ENCODE peak calls at places on chromosomes 5 and 9, in five cellular contexts. J is naive thymus-derived CD4-positive, alpha-beta T cell; E is tibial artery; I is CD8-positive, alpha-beta memory T cell; C is upper lobe of right lung. L is an unnamed sample. For H3K4me1, the result is how much of the 10 kb centered on the place peaks cover.

GRCh38 chr9:99488109-99489042 is 266.3 kb downstream of the SEC61B start:
- DNase-seq in J (no peak), E (no peak), I (no peak), C (no peak), L (no peak)

GRCh38 chr9:131404581-131404980 is 10.7 kb downstream of the PRRC2B start:
- DNase-seq in J (no peak), E (no peak), I (no peak), C (no peak), L (no peak)

GRCh38 chr5:61450170-61450815 is 118.2 kb downstream of the ZSWIM6 start:
- DNase-seq in J (no peak), E (no peak), I (no peak), C (no peak), L (no peak)

GRCh38 chr9:105064248-105065118 is 136.5 kb upstream of the ABCA1 start:
- DNase-seq in J (no peak), E (peak), I (no peak), C (peak), L (no peak)

GRCh38 chr5:143065185-143065584 is 295.0 kb downstream of the ARHGAP26 start:
- DNase-seq in J (no peak), E (no peak), I (no peak), C (no peak), L (no peak)

GRCh38 chr5:72241346-72242003 is 78.6 kb downstream of the MRPS27 start:
- DNase-seq in J (no peak), E (no peak), I (no peak), C (no peak), L (no peak)

GRCh38 chr5:95842955-95843544 is 20.5 kb upstream of the GLRX start:
- DNase-seq in J (peak), E (peak), I (peak), C (peak), L (peak)

GRCh38 chr5:39209924-39210323 is 9.4 kb downstream of the FYB1 start:
- DNase-seq in J (peak), E (no peak), I (peak), C (no peak), L (peak)

GRCh38 chr5:1357946-1358725 is 13.2 kb upstream of the CLPTM1L start:
- DNase-seq in J (no peak), E (no peak), I (no peak), C (no peak), L (no peak)

GRCh38 chr5:41863871-41864486 is 6.2 kb downstream of the OXCT1 start:
- DNase-seq in J (no peak), E (no peak), I (no peak), C (no peak), L (no peak)

GRCh38 chr5:170640731-170641588 is 137.1 kb downstream of the KCNIP1 start:
- DNase-seq in J (no peak), E (no peak), I (no peak), C (no peak), L (no peak)

GRCh38 chr5:27947088-27947487 is 908.7 kb upstream of the CDH9 start:
- DNase-seq in J (no peak), E (no peak), I (no peak), C (no peak), L (no peak)

GRCh38 chr5:133451926-133452325 is 160.4 kb downstream of the FSTL4 start:
- DNase-seq in J (no peak), E (no peak), I (no peak), C (no peak), L (no peak)

GRCh38 chr5:35120745-35121144 is 73.0 kb upstream of the AGXT2 start:
- DNase-seq in J (no peak), E (no peak), I (no peak), C (no peak), L (no peak)

GRCh38 chr9:119370816-119371215 is 1.6 kb upstream of the BRINP1 start:
- DNase-seq in J (no peak), E (no peak), I (no peak), C (peak), L (no peak)

GRCh38 chr9:130805510-130806387 is 29.3 kb upstream of the ABL1 start:
- DNase-seq in J (no peak), E (no peak), I (no peak), C (no peak), L (no peak)

GRCh38 chr5:126674145-126674544 is 73.4 kb downstream of the PHAX start:
- DNase-seq in J (no peak), E (no peak), I (no peak), C (no peak), L (no peak)

GRCh38 chr9:113594484-113595299 is 131.2 kb downstream of the RGS3 start:
- DNase-seq in J (no peak), E (peak), I (no peak), C (no peak), L (no peak)

GRCh38 chr9:37921546-37922300 is 17.8 kb upstream of the SLC25A51 start:
- DNase-seq in J (no peak), E (peak), I (no peak), C (peak), L (no peak)

DNA sequence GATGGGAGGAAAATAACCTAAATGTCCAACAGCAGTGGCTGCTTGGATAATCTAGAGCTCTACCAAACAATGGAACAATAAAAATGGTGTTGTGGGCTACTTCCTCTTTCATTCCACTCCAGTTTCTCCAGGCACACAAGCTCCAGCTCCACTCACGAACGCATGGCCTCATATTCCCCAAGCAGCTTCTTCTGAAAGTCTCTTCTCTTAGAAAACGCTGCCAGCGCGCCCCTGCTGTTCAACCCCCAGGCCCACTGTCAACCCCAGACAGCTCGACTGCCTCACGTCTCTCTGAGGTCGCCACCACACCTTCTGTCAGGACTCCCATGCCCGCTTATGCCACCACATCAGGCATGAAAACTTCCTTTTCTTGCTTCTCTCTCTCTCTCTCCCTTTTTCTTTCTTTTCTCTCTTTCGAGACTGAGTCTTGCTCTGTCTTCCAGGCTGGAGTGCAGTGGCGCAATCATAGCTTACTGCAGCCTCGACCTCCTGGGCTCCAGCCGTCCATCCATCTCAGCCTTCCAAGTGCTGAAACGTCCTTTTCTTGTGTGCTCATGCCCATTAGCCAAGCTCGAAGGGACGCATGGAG is 16.2 kb downstream of the OR2V2 start:
- DNase-seq in J (no peak), E (no peak), I (no peak), C (no peak), L (no peak)
- H3K4me1 ChIP-seq in J (under half), E (under half), I (under half), C (under half), L (under half)

DNA sequence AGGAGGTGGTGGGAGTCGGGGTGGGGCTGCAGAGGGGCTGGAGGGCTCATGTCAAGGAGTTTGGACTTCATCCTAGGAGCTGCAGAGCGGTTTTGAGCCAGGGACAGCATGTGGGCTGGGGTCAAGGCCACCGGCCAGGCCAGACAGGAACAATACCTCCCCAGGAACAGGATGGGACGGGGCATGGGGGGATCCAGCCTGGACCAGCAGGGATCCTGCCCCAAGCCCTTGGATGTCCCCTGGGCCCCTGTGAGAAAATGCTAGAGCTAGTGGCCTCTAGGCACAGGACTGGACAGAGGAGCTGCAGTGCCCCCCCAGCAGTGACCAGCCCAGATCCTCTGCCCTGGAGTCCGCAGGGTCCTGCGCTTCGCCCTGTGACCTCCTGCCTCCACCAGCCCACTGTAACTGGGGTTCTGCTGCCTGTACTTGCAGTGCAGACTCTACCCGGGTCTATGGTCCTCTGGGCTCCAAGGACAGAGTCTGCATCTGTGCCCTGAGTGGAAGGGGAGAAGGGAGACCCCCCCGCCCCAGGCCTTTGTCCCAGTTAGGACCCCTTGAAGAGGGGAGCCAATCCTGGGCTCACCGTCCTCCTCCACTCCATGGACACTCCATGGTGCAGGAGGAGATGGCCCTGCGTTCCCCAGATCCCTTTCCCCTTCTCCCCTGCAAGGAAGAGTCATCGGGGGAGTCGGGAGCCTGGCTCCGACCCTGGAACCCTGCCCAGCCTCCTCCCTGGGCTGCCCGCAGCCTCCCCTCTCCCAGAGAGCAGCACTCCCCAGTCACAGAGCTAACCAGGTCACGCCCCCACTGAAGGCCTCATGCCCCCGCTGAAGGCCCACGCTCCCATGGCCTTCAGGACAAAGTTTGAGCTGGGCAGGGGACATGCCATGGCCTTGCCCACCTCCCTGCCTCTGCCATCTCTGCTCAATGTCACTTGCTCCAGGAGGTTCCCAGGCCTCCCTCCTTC is 3.0 kb upstream of the MXD3 start:
- DNase-seq in J (no peak), E (no peak), I (no peak), C (peak), L (no peak)
- H3K4me3 ChIP-seq in J (no peak), E (no peak), I (no peak), C (no peak), L (no peak)

GRCh38 chr9:107999011-107999410 is 509.4 kb upstream of the KLF4 start:
- DNase-seq in J (no peak), E (no peak), I (no peak), C (no peak), L (no peak)
- H3K27ac ChIP-seq in J (no peak), E (no peak), I (no peak), C (no peak), L (no peak)

DNA sequence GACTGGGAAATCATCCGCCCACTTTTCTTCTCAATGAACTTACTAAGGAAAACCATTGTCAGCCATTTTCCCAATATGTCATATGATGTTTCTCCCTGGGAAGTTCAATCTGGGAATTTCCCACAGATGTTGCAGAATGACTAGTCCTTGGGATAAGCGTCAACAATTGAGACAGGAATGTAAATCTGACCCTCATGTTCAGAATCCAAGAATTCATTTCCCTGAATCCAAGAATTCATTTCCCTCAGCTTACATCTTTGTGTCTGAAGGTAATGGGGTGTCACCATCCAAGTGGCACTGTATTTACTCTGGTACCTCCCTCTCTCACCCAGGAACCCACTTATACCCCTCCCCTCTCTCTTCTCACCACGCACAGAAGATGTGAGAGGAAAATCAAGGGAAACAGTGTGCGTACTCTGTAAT is 7.4 kb downstream of the KLF9 start:
- DNase-seq in J (no peak), E (no peak), I (no peak), C (no peak), L (no peak)
- H3K4me1 ChIP-seq in J (half or more), E (half or more), I (half or more), C (half or more), L (under half)

GRCh38 chr9:129319938-129320481 is 141.9 kb upstream of the IER5L start:
- DNase-seq in J (no peak), E (peak), I (no peak), C (peak), L (no peak)
- H3K4me3 ChIP-seq in J (peak), E (peak), I (peak), C (peak), L (peak)

GRCh38 chr5:150155258-150156032 is at the start of gene PDGFRB:
- DNase-seq in J (no peak), E (peak), I (peak), C (peak), L (no peak)
- H3K27ac ChIP-seq in J (no peak), E (peak), I (no peak), C (peak), L (no peak)

GRCh38 chr5:154474267-154474956 is 3.6 kb downstream of the HAND1 start:
- DNase-seq in J (no peak), E (no peak), I (no peak), C (no peak), L (no peak)
- H3K4me1 ChIP-seq in J (under half), E (half or more), I (half or more), C (half or more), L (half or more)

GRCh38 chr9:133349965-133350624 is 2.1 kb downstream of the RPL7A start:
- DNase-seq in J (no peak), E (no peak), I (no peak), C (no peak), L (no peak)
- H3K4me3 ChIP-seq in J (no peak), E (no peak), I (no peak), C (no peak), L (no peak)

GRCh38 chr5:83492331-83492730 is 20.8 kb downstream of the VCAN start:
- DNase-seq in J (no peak), E (no peak), I (no peak), C (no peak), L (no peak)

GRCh38 chr5:83496626-83497025 is 25.1 kb downstream of the VCAN start:
- DNase-seq in J (no peak), E (no peak), I (no peak), C (no peak), L (no peak)

GRCh38 chr5:83494102-83494620 is 22.6 kb downstream of the VCAN start:
- DNase-seq in J (no peak), E (no peak), I (no peak), C (no peak), L (no peak)

GRCh38 chr5:83493644-83494043 is 22.1 kb downstream of the VCAN start:
- DNase-seq in J (no peak), E (no peak), I (no peak), C (no peak), L (no peak)

DNA sequence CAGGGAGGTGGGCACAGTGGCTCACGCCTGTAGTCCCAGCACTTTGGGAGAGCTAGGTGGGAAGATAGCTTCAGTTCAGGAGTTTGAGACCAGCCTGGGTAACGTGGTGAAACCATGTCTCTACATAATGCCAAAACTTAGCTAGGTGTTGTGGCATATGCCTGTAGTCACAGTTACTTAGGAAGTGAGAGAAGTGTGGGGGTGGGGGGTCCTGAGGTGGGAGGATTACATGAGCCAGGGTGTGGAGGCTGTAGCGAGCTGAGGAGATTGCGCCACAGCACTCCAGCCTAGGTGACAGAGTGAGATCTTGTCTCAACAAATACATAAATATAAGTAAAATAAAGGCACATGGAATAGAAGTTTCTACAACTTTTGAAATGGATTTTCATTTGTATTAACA is 23.1 kb downstream of the VCAN start:
- DNase-seq in J (no peak), E (no peak), I (no peak), C (no peak), L (no peak)
- H3K27ac ChIP-seq in J (no peak), E (no peak), I (no peak), C (no peak), L (no peak)

L was measured in effector memory CD4-positive, alpha-beta T cell.